ENCODE peak calls at places on chromosomes 4 and X, in nine cellular contexts. E is upper lobe of right lung, N is lower lobe of right lung, X is esophagus muscularis mucosa, G is H9, O is ascending aorta, P is testis, C is esophagus squamous epithelium, V is tibial artery. S is an unnamed sample.

GRCh38 chr4:8497762-8498161 is 57.2 kb downstream of the TRMT44 start:
- DNase-seq in E (no peak), N (no peak), X (no peak), G (no peak), O (no peak), P (no peak), C (no peak), V (no peak), S (no peak)

GRCh38 chr4:53463340-53463739 is 85.9 kb downstream of the FIP1L1 start:
- DNase-seq in E (no peak), N (no peak), X (no peak), G (no peak), O (no peak), P (no peak), C (no peak), V (no peak), S (peak; percentile 76)

GRCh38 chr4:139245590-139245989 is 34.4 kb downstream of the MGARP start:
- DNase-seq in E (no peak), N (no peak), X (no peak), G (no peak), O (no peak), P (no peak), C (no peak), V (no peak), S (no peak)

GRCh38 chrX:115553171-115553570 is 7.8 kb upstream of the PLS3 start:
- DNase-seq in E (no peak), N (no peak), X (no peak), G (no peak), O (no peak), P (no peak), C (no peak), V (no peak), S (no peak)

GRCh38 chr4:113584407-113585150 is 177.0 kb downstream of the CAMK2D start:
- DNase-seq in E (no peak), N (no peak), X (no peak), G (peak; percentile 68), O (no peak), P (no peak), C (no peak), V (no peak), S (no peak)

GRCh38 chrX:50100188-50100587 is 100.6 kb downstream of the AKAP4 start:
- DNase-seq in E (no peak), N (no peak), X (no peak), G (no peak), O (no peak), P (peak; percentile 16), C (no peak), V (no peak), S (no peak)

GRCh38 chr4:173181769-173182374 is 13.3 kb downstream of the GALNT7 start:
- DNase-seq in E (no peak), N (no peak), X (no peak), G (no peak), O (no peak), P (no peak), C (no peak), V (no peak), S (no peak)

GRCh38 chr4:80989921-80990544 is 40.5 kb upstream of the BMP3 start:
- DNase-seq in E (no peak), N (no peak), X (no peak), G (no peak), O (no peak), P (peak; percentile 43), C (no peak), V (no peak), S (peak; percentile 36)

GRCh38 chr4:40152642-40153041 is 44.2 kb upstream of the RHOH start:
- DNase-seq in E (no peak), N (no peak), X (no peak), G (no peak), O (no peak), P (no peak), C (no peak), V (no peak), S (no peak)
- TF ChIP-seq CTCF in E (no peak), N (no peak), X (no peak), G (no peak), O (no peak), P (no peak), C (no peak), V (no peak), S (no peak)

GRCh38 chr4:87262886-87263285 is 42.5 kb upstream of the KLHL8 start:
- DNase-seq in E (no peak), N (no peak), X (no peak), G (no peak), O (no peak), P (no peak), C (no peak), V (no peak), S (no peak)
- H3K4me1 ChIP-seq in E (no peaks in the 10 kb centered on the region), N (no peaks in the 10 kb centered on the region), X (no peaks in the 10 kb centered on the region), G (no peaks in the 10 kb centered on the region), O (no peaks in the 10 kb centered on the region), P (no peaks in the 10 kb centered on the region), C (no peaks in the 10 kb centered on the region), V (no peaks in the 10 kb centered on the region), S (no peaks in the 10 kb centered on the region)

GRCh38 chrX:73400136-73400748 is 46.6 kb upstream of the CDX4 start:
- DNase-seq in E (no peak), N (no peak), X (no peak), G (no peak), O (no peak), P (no peak), C (no peak), V (no peak), S (no peak)
- TF ChIP-seq CTCF in E (no peak), N (no peak), X (no peak), G (peak; percentile 41), O (no peak), P (no peak), C (no peak), V (no peak), S (no peak)

DNA sequence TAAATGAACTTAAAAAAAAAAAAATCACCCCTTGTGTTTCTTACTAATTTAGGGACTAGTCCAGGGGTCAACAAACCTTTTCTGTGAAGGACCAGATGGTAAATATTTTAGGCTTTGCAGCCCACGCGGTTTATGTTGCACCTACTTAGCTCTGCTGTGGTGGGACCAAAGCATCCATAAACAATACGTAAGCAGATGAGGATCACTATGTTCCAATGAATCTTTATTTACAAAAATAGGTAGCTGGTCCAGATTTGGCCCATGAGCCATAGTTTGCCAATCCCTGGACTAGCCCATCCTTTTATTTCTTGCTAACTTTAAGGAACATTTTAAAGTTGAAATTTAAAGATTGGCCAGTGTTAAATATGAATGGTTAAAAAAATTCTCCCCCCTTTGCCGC is 95.3 kb downstream of the AFF1 start:
- DNase-seq in E (no peak), N (no peak), X (peak; percentile 42), G (no peak), O (no peak), P (no peak), C (no peak), V (no peak), S (no peak)
- H3K4me1 ChIP-seq in E (peaks cover 88% of the 10 kb centered on the region), N (peaks cover 98% of the 10 kb centered on the region), X (peaks cover 100% of the 10 kb centered on the region), G (peaks cover 8% of the 10 kb centered on the region), O (peaks cover 64% of the 10 kb centered on the region), P (peaks cover 90% of the 10 kb centered on the region), C (peaks cover 100% of the 10 kb centered on the region), V (no peaks in the 10 kb centered on the region), S (peaks cover 92% of the 10 kb centered on the region)

GRCh38 chr4:67871867-67872266 is 11.9 kb downstream of the TMPRSS11D start:
- DNase-seq in E (no peak), N (no peak), X (no peak), G (no peak), O (no peak), P (no peak), C (no peak), V (no peak), S (no peak)
- TF ChIP-seq CTCF in E (peak; percentile 22), N (peak; percentile 26), X (no peak), G (peak; percentile 66), O (no peak), P (no peak), C (no peak), V (no peak), S (peak; percentile 16)

S was measured in body of pancreas.